ENCODE peak calls at places on chromosomes 13 and 19, in five cellular contexts. R is keratinocyte, T is mucosa of descending colon, Z is colonic mucosa, N is tibial artery. W is an unnamed sample.
A peak's percentile ranks its signal among the peaks of the same experiment; 100 is the strongest.

GRCh38 chr19:35032356-35032865 is 2.1 kb downstream of the SCN1B start:
- DNase-seq in R (no peak), T (no peak), Z (no peak), N (no peak), W (no peak)

GRCh38 chr13:96248103-96248502 is 158.2 kb downstream of the HS6ST3 start:
- DNase-seq in R (no peak), T (no peak), Z (no peak), N (no peak), W (no peak)

GRCh38 chr13:51614350-51614786 is 30.1 kb downstream of the WDFY2 start:
- DNase-seq in R (no peak), T (peak; percentile 27), Z (no peak), N (no peak), W (no peak)

GRCh38 chr13:79591493-79591892 is 110.5 kb downstream of the NDFIP2 start:
- DNase-seq in R (no peak), T (no peak), Z (no peak), N (no peak), W (no peak)

GRCh38 chr19:33125929-33126388 is 6.0 kb upstream of the WDR88 start:
- DNase-seq in R (peak; percentile 21), T (peak; percentile 49), Z (peak; percentile 45), N (peak; percentile 37), W (no peak)

GRCh38 chr13:60619461-60619860 is 222.4 kb downstream of the TDRD3 start:
- DNase-seq in R (no peak), T (no peak), Z (no peak), N (no peak), W (no peak)

GRCh38 chr13:75437582-75438318 is 44.2 kb downstream of the TBC1D4 start:
- DNase-seq in R (no peak), T (no peak), Z (no peak), N (no peak), W (no peak)

GRCh38 chr13:110233181-110233641 is 73.7 kb downstream of the COL4A1 start:
- DNase-seq in R (no peak), T (no peak), Z (no peak), N (peak; percentile 87), W (peak; percentile 62)

GRCh38 chr19:34018546-34018945 is 153.8 kb upstream of the LSM14A start:
- DNase-seq in R (no peak), T (no peak), Z (no peak), N (no peak), W (no peak)

GRCh38 chr13:63198076-63198475 is 1782.4 kb upstream of the PCDH20 start:
- DNase-seq in R (no peak), T (no peak), Z (no peak), N (no peak), W (no peak)

GRCh38 chr13:98998831-98999634 is 21.2 kb upstream of the DOCK9 start:
- DNase-seq in R (no peak), T (no peak), Z (no peak), N (no peak), W (no peak)

GRCh38 chr13:21014666-21015170 is 46.7 kb downstream of the LATS2 start:
- DNase-seq in R (no peak), T (no peak), Z (no peak), N (peak; percentile 50), W (peak; percentile 66)

GRCh38 chr13:113912596-113912995 is 48.7 kb upstream of the GAS6 start:
- DNase-seq in R (no peak), T (no peak), Z (no peak), N (no peak), W (no peak)

GRCh38 chr19:1421218-1421957 is 14.0 kb downstream of the DAZAP1 start:
- DNase-seq in R (no peak), T (no peak), Z (no peak), N (no peak), W (no peak)

GRCh38 chr19:52070496-52070895 is 21.9 kb upstream of the ZNF432 start:
- DNase-seq in R (peak; percentile 40), T (no peak), Z (no peak), N (no peak), W (no peak)

GRCh38 chr13:109628251-109628699 is 158.1 kb downstream of the IRS2 start:
- DNase-seq in R (no peak), T (no peak), Z (no peak), N (no peak), W (no peak)

GRCh38 chr19:5801796-5802616 is 2.9 kb upstream of the NRTN start:
- DNase-seq in R (no peak), T (no peak), Z (no peak), N (no peak), W (no peak)

GRCh38 chr13:109385161-109385560 is 401.2 kb downstream of the IRS2 start:
- DNase-seq in R (no peak), T (no peak), Z (no peak), N (no peak), W (no peak)

GRCh38 chr13:75813323-75813722 is 177.2 kb downstream of the LMO7 start:
- DNase-seq in R (no peak), T (no peak), Z (no peak), N (no peak), W (peak; percentile 27)

DNA sequence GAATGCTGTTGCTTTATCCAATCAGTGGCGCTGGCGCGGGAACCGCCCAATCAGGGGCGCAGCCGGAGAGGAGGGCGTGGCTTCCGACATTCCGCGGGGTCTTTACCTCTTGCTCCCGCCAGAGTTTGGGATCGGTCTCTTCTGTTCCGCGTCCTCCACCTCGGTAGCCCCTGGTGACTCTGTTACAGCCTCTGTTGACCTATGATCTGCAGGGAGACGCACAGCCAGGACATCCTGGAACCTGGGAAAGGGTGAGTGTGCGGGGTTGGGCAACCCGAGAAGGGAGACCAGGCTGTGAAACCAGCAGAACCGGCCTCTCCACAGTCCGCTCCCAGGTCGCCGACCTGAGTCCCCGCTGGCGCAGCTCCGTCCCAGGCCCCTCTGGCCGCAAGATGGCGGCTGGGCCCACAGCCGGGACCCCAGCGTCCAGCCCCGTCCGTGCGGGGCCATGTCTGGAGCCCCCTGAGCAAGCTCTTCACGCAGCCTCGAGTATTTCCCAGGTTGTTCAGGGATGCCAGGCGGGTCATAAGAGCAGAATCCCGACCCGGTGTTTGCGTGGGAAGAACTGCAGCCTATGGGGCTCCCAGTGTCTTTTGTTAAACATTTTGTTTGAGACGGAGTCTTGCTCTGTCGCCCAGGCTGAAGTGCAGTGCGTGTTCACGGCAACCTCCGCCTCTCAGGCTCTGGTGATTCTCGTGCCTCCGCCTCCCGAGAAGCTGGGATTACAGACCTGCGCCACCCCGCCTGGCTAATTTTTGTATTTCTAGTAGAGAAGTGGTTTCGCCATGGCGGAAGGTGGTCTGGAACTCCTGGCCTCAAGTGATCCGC is 4.4 kb upstream of the ZNF681 start:
- DNase-seq in R (no peak), T (peak; percentile 94), Z (peak; percentile 96), N (peak; percentile 24), W (peak; percentile 87)
- H3K4me3 ChIP-seq in R (peak overlapping the region; percentile 86), T (peak overlapping the region; percentile 35), Z (peak overlapping the region; percentile 78), N (peak overlapping the region; percentile 63), W (peak overlapping the region; percentile 93)

GRCh38 chr13:112711528-112712265 is 21.9 kb downstream of the ATP11A start:
- DNase-seq in R (peak; percentile 81), T (peak; percentile 68), Z (peak; percentile 75), N (peak; percentile 93), W (peak; percentile 77)
- TF ChIP-seq CTCF in R (peak; percentile 37), T (no peak), Z (no peak), N (no peak), W (peak; percentile 35)

GRCh38 chr19:12117203-12117970 is 22.8 kb downstream of the ZNF20 start:
- DNase-seq in R (no peak), T (no peak), Z (no peak), N (no peak), W (no peak)
- H3K9me3 ChIP-seq in R (no peaks in the 10 kb centered on the region), T (peaks cover 17% of the 10 kb centered on the region), Z (no peaks in the 10 kb centered on the region), N (no peaks in the 10 kb centered on the region), W (peaks cover 13% of the 10 kb centered on the region)

DNA sequence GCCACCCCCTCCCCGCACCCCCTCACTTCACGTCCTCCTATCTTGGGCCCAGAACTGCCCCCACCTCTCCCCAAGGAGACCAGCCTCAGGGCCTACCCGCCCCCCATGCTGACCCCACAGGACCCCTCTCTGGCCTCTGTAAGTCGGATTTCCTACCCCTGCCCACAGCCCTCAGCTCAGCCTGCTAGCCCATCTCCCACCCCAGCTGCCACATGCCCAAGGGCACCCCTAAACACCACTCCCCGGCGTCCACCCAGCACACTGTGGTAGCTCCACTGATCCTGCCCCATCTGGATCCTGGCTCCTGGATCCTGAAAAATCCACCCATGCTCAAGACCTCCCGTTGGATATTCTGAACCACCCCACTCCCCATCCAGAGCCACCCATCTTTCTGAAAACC is 805 bp downstream of the EVI5L start:
- DNase-seq in R (no peak), T (no peak), Z (no peak), N (no peak), W (no peak)
- H3K4me3 ChIP-seq in R (peak overlapping the region; percentile 67), T (no peak overlapping the region), Z (peak overlapping the region; percentile 57), N (peak overlapping the region; percentile 95), W (peak overlapping the region; percentile 83)

W was measured in left ventricle myocardium inferior.